ENCODE peak calls at places on chromosomes 6 and 20, in four cellular contexts. One of them, this sample, is unnamed.

GRCh38 chr20:21702553-21703467 is 2.7 kb upstream of the PAX1 start:
- DNase-seq in HepG2: peak; percentile 39
- DNase-seq in A549: peak; percentile 69
- DNase-seq in K562: peak; percentile 35
- DNase-seq in this sample: peak; percentile 95

GRCh38 chr6:113719545-113719944 is 137.6 kb upstream of the MARCKS start:
- DNase-seq in A549: peak; percentile 10
- DNase-seq in K562: no peak
- DNase-seq in HepG2: no peak
- DNase-seq in this sample: no peak

GRCh38 chr6:33301877-33302276 is 3.1 kb upstream of the RGL2 start:
- DNase-seq in A549: no peak
- DNase-seq in K562: no peak
- DNase-seq in HepG2: no peak
- DNase-seq in this sample: no peak

GRCh38 chr6:21053612-21054011 is 519.4 kb downstream of the CDKAL1 start:
- DNase-seq in HepG2: no peak
- DNase-seq in A549: no peak
- DNase-seq in K562: no peak
- DNase-seq in this sample: no peak

GRCh38 chr6:33746036-33746600 is 587 bp downstream of the IP6K3 start:
- DNase-seq in A549: peak; percentile 13
- DNase-seq in K562: no peak
- DNase-seq in HepG2: no peak
- DNase-seq in this sample: no peak

GRCh38 chr20:52826321-52826720 is 145.8 kb upstream of the TSHZ2 start:
- DNase-seq in HepG2: no peak
- DNase-seq in K562: no peak
- DNase-seq in A549: no peak
- DNase-seq in this sample: no peak

GRCh38 chr20:63051186-63051860 is 44.6 kb upstream of the BHLHE23 start:
- DNase-seq in K562: no peak
- DNase-seq in HepG2: no peak
- DNase-seq in A549: no peak
- DNase-seq in this sample: no peak

GRCh38 chr6:32852018-32852843 is 1.3 kb downstream of the TAP1 start:
- DNase-seq in HepG2: no peak
- DNase-seq in K562: no peak
- DNase-seq in A549: no peak
- DNase-seq in this sample: no peak

GRCh38 chr6:139373928-139374356 is 506 bp downstream of the CITED2 start:
- DNase-seq in A549: peak; percentile 3
- DNase-seq in K562: peak; percentile 57
- DNase-seq in HepG2: no peak
- DNase-seq in this sample: no peak

GRCh38 chr6:109793793-109794192 is 102.7 kb downstream of the FIG4 start:
- DNase-seq in A549: peak; percentile 55
- DNase-seq in HepG2: no peak
- DNase-seq in K562: peak; percentile 16
- DNase-seq in this sample: no peak

GRCh38 chr6:36360241-36361054 is 23.8 kb upstream of the BNIP5 start:
- DNase-seq in HepG2: peak; percentile 82
- DNase-seq in K562: peak; percentile 89
- DNase-seq in A549: peak; percentile 68
- DNase-seq in this sample: peak; percentile 77

GRCh38 chr20:59737816-59738215 is 133.5 kb downstream of the PHACTR3 start:
- DNase-seq in K562: no peak
- DNase-seq in A549: no peak
- DNase-seq in HepG2: no peak
- DNase-seq in this sample: no peak

GRCh38 chr6:12941422-12941821 is 224.9 kb downstream of the PHACTR1 start:
- DNase-seq in K562: no peak
- DNase-seq in HepG2: no peak
- DNase-seq in A549: no peak
- DNase-seq in this sample: no peak

GRCh38 chr6:39228111-39228971 is 934 bp downstream of the KCNK5 start:
- DNase-seq in HepG2: no peak
- DNase-seq in A549: no peak
- DNase-seq in K562: no peak
- DNase-seq in this sample: no peak

GRCh38 chr6:33745558-33745957 is 1.1 kb downstream of the IP6K3 start:
- DNase-seq in A549: no peak
- DNase-seq in HepG2: peak; percentile 45
- DNase-seq in K562: no peak
- DNase-seq in this sample: no peak

GRCh38 chr20:22430154-22430745 is 154.1 kb downstream of the FOXA2 start:
- DNase-seq in A549: peak; percentile 92
- DNase-seq in K562: peak; percentile 20
- DNase-seq in HepG2: peak; percentile 92
- DNase-seq in this sample: peak; percentile 73

GRCh38 chr6:114304304-114304887 is 38.4 kb downstream of the HS3ST5 start:
- DNase-seq in K562: no peak
- DNase-seq in A549: no peak
- DNase-seq in HepG2: peak; percentile 19
- DNase-seq in this sample: no peak

GRCh38 chr6:138847884-138848283 is 52.0 kb downstream of the ECT2L start:
- DNase-seq in K562: no peak
- DNase-seq in A549: no peak
- DNase-seq in HepG2: no peak
- DNase-seq in this sample: no peak

GRCh38 chr6:111770263-111771083 is 102.8 kb downstream of the FYN start:
- DNase-seq in HepG2: no peak
- DNase-seq in K562: no peak
- DNase-seq in A549: no peak
- DNase-seq in this sample: no peak

GRCh38 chr6:156720739-156721714 is 56.2 kb upstream of the ARID1B start:
- DNase-seq in HepG2: peak; percentile 24
- DNase-seq in K562: no peak
- DNase-seq in A549: no peak
- DNase-seq in this sample: peak; percentile 69

GRCh38 chr20:19079536-19080299 is 132.7 kb upstream of the SLC24A3 start:
- DNase-seq in A549: no peak
- DNase-seq in HepG2: no peak
- DNase-seq in K562: no peak
- DNase-seq in this sample: no peak

DNA sequence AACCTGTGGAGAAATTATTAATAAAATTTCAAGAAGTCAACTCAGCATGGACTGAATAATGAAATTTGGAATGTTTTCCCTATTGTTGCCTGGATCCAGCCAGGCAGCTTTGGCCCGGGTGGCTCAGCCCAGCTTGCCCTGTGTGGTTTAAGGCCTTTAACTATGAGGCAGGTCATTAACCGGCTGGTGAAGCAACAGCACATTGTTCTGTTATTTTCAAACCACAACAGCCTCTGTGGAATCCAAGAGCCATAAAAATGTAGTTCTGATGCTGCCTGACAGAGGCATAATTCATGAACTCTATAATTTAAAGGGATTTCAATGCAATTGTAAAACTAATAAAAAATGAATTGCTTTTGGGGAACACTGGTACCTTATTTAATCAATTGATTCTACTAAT is 117.6 kb downstream of the RPS12 start:
- DNase-seq in HepG2: no peak
- DNase-seq in K562: no peak
- DNase-seq in A549: no peak
- DNase-seq in this sample: no peak
- TF ChIP-seq ESRRA in HepG2: no peak
- TF ChIP-seq ESRRA in K562: no peak
- TF ChIP-seq ESRRA in A549: no peak
- TF ChIP-seq ESRRA in this sample: no peak

DNA sequence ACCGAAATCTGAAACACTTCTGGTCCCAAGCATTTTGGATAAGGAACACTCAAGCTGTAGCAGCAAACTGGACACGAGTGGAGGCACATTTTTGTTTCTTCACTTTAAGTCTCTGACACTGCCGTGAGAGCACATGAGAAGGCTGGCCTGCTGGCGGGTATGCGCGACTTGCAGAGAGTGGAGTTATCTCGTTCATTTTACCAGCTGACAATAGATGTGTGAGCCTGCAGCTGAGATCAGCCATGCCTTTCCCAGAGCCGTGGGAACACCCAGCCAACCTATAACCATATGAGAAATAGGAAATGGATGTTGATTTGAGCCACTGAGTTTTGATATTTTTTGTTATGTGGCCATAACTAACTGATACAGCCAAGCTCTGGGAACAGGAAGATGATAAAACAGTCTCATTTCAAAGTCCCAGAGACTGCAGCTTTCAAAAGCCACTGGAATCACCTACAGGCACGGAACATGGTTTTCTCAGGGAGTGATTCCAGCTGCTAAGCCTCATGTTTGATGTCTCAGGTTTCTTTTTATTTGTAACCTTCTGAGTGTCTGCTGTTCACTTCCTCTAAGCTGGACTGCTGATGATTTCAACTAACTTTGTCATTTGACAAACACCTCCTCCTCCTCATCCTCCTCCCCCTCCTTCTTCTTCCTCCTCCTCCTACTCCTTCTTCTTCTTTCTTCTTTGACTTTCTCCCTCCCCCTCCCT is 28.6 kb upstream of the LAMP5 start:
- DNase-seq in HepG2: no peak
- DNase-seq in K562: no peak
- DNase-seq in A549: no peak
- DNase-seq in this sample: no peak
- TF ChIP-seq NR3C1 in HepG2: no peak
- TF ChIP-seq NR3C1 in K562: no peak
- TF ChIP-seq NR3C1 in A549: no peak
- TF ChIP-seq NR3C1 in this sample: no peak

GRCh38 chr6:125961117-125961516 is 4.5 kb downstream of the HINT3 start:
- DNase-seq in K562: no peak
- DNase-seq in HepG2: no peak
- DNase-seq in A549: no peak
- DNase-seq in this sample: no peak

GRCh38 chr6:125957391-125957693 is 772 bp downstream of the HINT3 start:
- DNase-seq in HepG2: no peak
- DNase-seq in K562: no peak
- DNase-seq in A549: no peak
- DNase-seq in this sample: no peak

GRCh38 chr6:125954735-125955410 is 1.7 kb upstream of the HINT3 start:
- DNase-seq in K562: no peak
- DNase-seq in HepG2: no peak
- DNase-seq in A549: no peak
- DNase-seq in this sample: no peak

GRCh38 chr6:125956506-125957390 is at the start of gene HINT3:
- DNase-seq in K562: peak; percentile 87
- DNase-seq in HepG2: peak; percentile 94
- DNase-seq in A549: peak; percentile 78
- DNase-seq in this sample: peak; percentile 99

GRCh38 chr6:125957845-125958244 is 1.3 kb downstream of the HINT3 start:
- DNase-seq in K562: peak; percentile 43
- DNase-seq in A549: no peak
- DNase-seq in HepG2: peak; percentile 64
- DNase-seq in this sample: no peak
- TF ChIP-seq ESRRA in K562: no peak
- TF ChIP-seq ESRRA in A549: no peak
- TF ChIP-seq ESRRA in HepG2: no peak
- TF ChIP-seq ESRRA in this sample: no peak

GRCh38 chr20:23637282-23638221 is at the start of gene CST3:
- DNase-seq in K562: peak; percentile 91
- DNase-seq in A549: peak; percentile 97
- DNase-seq in HepG2: peak; percentile 87
- DNase-seq in this sample: peak; percentile 72
- TF ChIP-seq NR3C1 in K562: peak; percentile 27
- TF ChIP-seq NR3C1 in A549: no peak
- TF ChIP-seq NR3C1 in HepG2: no peak
- TF ChIP-seq NR3C1 in this sample: no peak

GRCh38 chr6:152503541-152503940 is 133.6 kb downstream of the SYNE1 start:
- DNase-seq in A549: no peak
- DNase-seq in HepG2: no peak
- DNase-seq in K562: no peak
- DNase-seq in this sample: no peak

GRCh38 chr6:152502421-152503188 is 134.6 kb downstream of the SYNE1 start:
- DNase-seq in HepG2: no peak
- DNase-seq in K562: no peak
- DNase-seq in A549: no peak
- DNase-seq in this sample: no peak

GRCh38 chr6:152509916-152510315 is 127.2 kb downstream of the SYNE1 start:
- DNase-seq in K562: no peak
- DNase-seq in A549: no peak
- DNase-seq in HepG2: no peak
- DNase-seq in this sample: no peak

GRCh38 chr6:152508477-152508876 is 128.7 kb downstream of the SYNE1 start:
- DNase-seq in HepG2: no peak
- DNase-seq in K562: no peak
- DNase-seq in A549: no peak
- DNase-seq in this sample: no peak
- TF ChIP-seq ESRRA in HepG2: no peak
- TF ChIP-seq ESRRA in K562: no peak
- TF ChIP-seq ESRRA in A549: no peak
- TF ChIP-seq ESRRA in this sample: no peak